ENCODE peak calls at places on chromosomes 6 and 20, in six cellular contexts. One of them, this sample, is unnamed.

GRCh38 chr6:10951675-10952282 is 64.9 kb downstream of the SYCP2L start:
- DNase-seq in tibial nerve: no peak
- DNase-seq in GM12865: peak; percentile 43
- DNase-seq in ascending aorta: no peak
- DNase-seq in psoas muscle: no peak
- DNase-seq in neural progenitor cell: peak; percentile 47
- DNase-seq in this sample: peak; percentile 37

GRCh38 chr6:170269873-170270541 is 20.9 kb downstream of the DLL1 start:
- DNase-seq in tibial nerve: no peak
- DNase-seq in ascending aorta: no peak
- DNase-seq in psoas muscle: peak; percentile 44
- DNase-seq in GM12865: no peak
- DNase-seq in neural progenitor cell: peak; percentile 52
- DNase-seq in this sample: peak; percentile 61

GRCh38 chr6:85449388-85449817 is 480 bp upstream of the NT5E start:
- DNase-seq in tibial nerve: no peak
- DNase-seq in GM12865: peak; percentile 91
- DNase-seq in neural progenitor cell: peak; percentile 56
- DNase-seq in ascending aorta: no peak
- DNase-seq in psoas muscle: no peak
- DNase-seq in this sample: no peak

GRCh38 chr6:53263915-53264314 is 84.8 kb downstream of the ELOVL5 start:
- DNase-seq in tibial nerve: no peak
- DNase-seq in psoas muscle: no peak
- DNase-seq in neural progenitor cell: no peak
- DNase-seq in GM12865: no peak
- DNase-seq in ascending aorta: no peak
- DNase-seq in this sample: no peak

GRCh38 chr6:34465551-34466241 is at the start of gene PACSIN1:
- DNase-seq in ascending aorta: no peak
- DNase-seq in psoas muscle: no peak
- DNase-seq in neural progenitor cell: peak; percentile 86
- DNase-seq in tibial nerve: no peak
- DNase-seq in GM12865: no peak
- DNase-seq in this sample: no peak

GRCh38 chr20:38601216-38602184 is at the start of gene ARHGAP40:
- DNase-seq in tibial nerve: no peak
- DNase-seq in psoas muscle: no peak
- DNase-seq in GM12865: peak; percentile 18
- DNase-seq in ascending aorta: no peak
- DNase-seq in neural progenitor cell: peak; percentile 51
- DNase-seq in this sample: peak; percentile 79

GRCh38 chr6:169700296-169700695 is 1.5 kb downstream of the WDR27 start:
- DNase-seq in psoas muscle: no peak
- DNase-seq in neural progenitor cell: no peak
- DNase-seq in tibial nerve: no peak
- DNase-seq in GM12865: no peak
- DNase-seq in ascending aorta: no peak
- DNase-seq in this sample: no peak

GRCh38 chr6:31180500-31180899 is 10.0 kb upstream of the POU5F1 start:
- DNase-seq in GM12865: no peak
- DNase-seq in neural progenitor cell: no peak
- DNase-seq in psoas muscle: peak; percentile 87
- DNase-seq in ascending aorta: no peak
- DNase-seq in tibial nerve: peak; percentile 70
- DNase-seq in this sample: peak; percentile 88

GRCh38 chr6:157823523-157824370 is 701 bp downstream of the SNX9 start:
- DNase-seq in psoas muscle: peak; percentile 66
- DNase-seq in neural progenitor cell: peak; percentile 52
- DNase-seq in ascending aorta: peak; percentile 29
- DNase-seq in GM12865: peak; percentile 63
- DNase-seq in tibial nerve: peak; percentile 34
- DNase-seq in this sample: peak; percentile 85

GRCh38 chr6:40914005-40914404 is 125.0 kb downstream of the UNC5CL start:
- DNase-seq in tibial nerve: no peak
- DNase-seq in neural progenitor cell: no peak
- DNase-seq in ascending aorta: no peak
- DNase-seq in GM12865: no peak
- DNase-seq in psoas muscle: no peak
- DNase-seq in this sample: no peak

GRCh38 chr20:7966176-7966575 is 25.9 kb upstream of the HAO1 start:
- DNase-seq in ascending aorta: no peak
- DNase-seq in GM12865: no peak
- DNase-seq in psoas muscle: no peak
- DNase-seq in neural progenitor cell: no peak
- DNase-seq in tibial nerve: no peak
- DNase-seq in this sample: no peak

GRCh38 chr6:108767418-108768175 is 80.6 kb upstream of the ARMC2 start:
- DNase-seq in neural progenitor cell: no peak
- DNase-seq in tibial nerve: no peak
- DNase-seq in psoas muscle: no peak
- DNase-seq in ascending aorta: no peak
- DNase-seq in GM12865: peak; percentile 27
- DNase-seq in this sample: no peak

GRCh38 chr20:20440473-20440872 is 72.6 kb downstream of the INSM1 start:
- DNase-seq in neural progenitor cell: no peak
- DNase-seq in GM12865: no peak
- DNase-seq in ascending aorta: no peak
- DNase-seq in psoas muscle: no peak
- DNase-seq in tibial nerve: no peak
- DNase-seq in this sample: no peak

GRCh38 chr20:40218296-40218955 is 470.6 kb downstream of the MAFB start:
- DNase-seq in GM12865: no peak
- DNase-seq in psoas muscle: no peak
- DNase-seq in neural progenitor cell: peak; percentile 11
- DNase-seq in tibial nerve: no peak
- DNase-seq in ascending aorta: no peak
- DNase-seq in this sample: no peak

GRCh38 chr20:19851863-19852262 is 93.8 kb downstream of the RIN2 start:
- DNase-seq in ascending aorta: no peak
- DNase-seq in GM12865: no peak
- DNase-seq in psoas muscle: no peak
- DNase-seq in neural progenitor cell: no peak
- DNase-seq in tibial nerve: no peak
- DNase-seq in this sample: no peak

GRCh38 chr6:143396497-143397228 is 53.8 kb downstream of the ADAT2 start:
- DNase-seq in ascending aorta: no peak
- DNase-seq in GM12865: no peak
- DNase-seq in psoas muscle: no peak
- DNase-seq in neural progenitor cell: no peak
- DNase-seq in tibial nerve: no peak
- DNase-seq in this sample: no peak

GRCh38 chr6:13239530-13240455 is 88.5 kb downstream of the TBC1D7 start:
- DNase-seq in ascending aorta: no peak
- DNase-seq in psoas muscle: no peak
- DNase-seq in GM12865: no peak
- DNase-seq in tibial nerve: no peak
- DNase-seq in neural progenitor cell: no peak
- DNase-seq in this sample: no peak

GRCh38 chr6:104404377-104404776 is 455.3 kb downstream of the HACE1 start:
- DNase-seq in neural progenitor cell: no peak
- DNase-seq in ascending aorta: no peak
- DNase-seq in tibial nerve: no peak
- DNase-seq in psoas muscle: no peak
- DNase-seq in GM12865: peak; percentile 35
- DNase-seq in this sample: no peak

GRCh38 chr6:142907017-142907470 is 37.9 kb downstream of the HIVEP2 start:
- DNase-seq in psoas muscle: no peak
- DNase-seq in tibial nerve: no peak
- DNase-seq in GM12865: peak; percentile 72
- DNase-seq in neural progenitor cell: no peak
- DNase-seq in ascending aorta: no peak
- DNase-seq in this sample: no peak

GRCh38 chr6:141561154-141561553 is 571.6 kb upstream of the GJE1 start:
- DNase-seq in psoas muscle: no peak
- DNase-seq in neural progenitor cell: no peak
- DNase-seq in tibial nerve: no peak
- DNase-seq in ascending aorta: no peak
- DNase-seq in GM12865: no peak
- DNase-seq in this sample: no peak

GRCh38 chr6:141562181-141562800 is 570.4 kb upstream of the GJE1 start:
- DNase-seq in GM12865: peak; percentile 9
- DNase-seq in neural progenitor cell: peak; percentile 56
- DNase-seq in tibial nerve: no peak
- DNase-seq in ascending aorta: no peak
- DNase-seq in psoas muscle: peak; percentile 55
- DNase-seq in this sample: peak; percentile 33

DNA sequence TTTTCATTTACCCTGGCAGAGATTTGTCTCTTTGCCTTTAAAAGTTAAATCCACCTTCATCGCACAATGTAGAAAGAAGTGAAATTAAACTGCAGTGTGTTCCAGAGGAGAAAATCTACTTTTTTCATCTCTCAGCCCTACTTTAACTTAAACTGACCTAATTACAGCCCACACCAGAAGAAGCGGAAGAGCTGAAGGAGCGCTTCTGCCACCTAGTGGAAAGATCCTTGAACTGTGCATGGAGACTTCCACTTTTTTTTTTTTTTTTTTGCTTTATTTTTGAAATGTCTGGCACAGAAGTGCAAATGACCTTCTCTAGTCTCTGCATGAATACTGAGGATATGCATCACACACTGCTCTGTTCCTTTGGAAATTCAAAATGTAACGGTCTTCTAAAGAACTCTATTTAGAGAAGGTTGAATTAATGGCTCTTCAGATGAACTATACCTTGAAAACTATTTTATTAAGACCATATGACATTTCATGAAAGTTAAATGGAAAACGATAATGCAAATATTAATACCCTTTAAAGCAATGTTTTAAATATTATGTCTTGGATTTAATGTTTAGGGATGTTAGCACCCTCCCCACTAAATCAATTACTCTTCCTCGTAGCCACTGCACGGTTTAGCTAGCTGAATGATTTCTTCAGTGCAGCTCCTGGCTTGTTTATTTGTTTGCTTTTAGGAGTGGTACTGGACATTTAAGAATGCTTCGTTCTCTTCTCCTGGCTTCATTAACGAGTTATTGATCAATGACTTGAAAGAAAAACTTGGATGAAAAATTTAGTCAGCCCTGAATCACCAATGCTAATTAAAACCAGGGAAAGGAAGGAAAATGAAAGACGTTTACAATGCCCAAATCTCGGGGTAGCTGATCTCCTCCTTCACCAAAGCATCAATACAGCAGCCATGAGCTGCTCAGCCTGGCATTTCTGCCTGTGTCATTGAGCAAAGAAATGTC is 569.6 kb upstream of the GJE1 start:
- DNase-seq in psoas muscle: peak; percentile 50
- DNase-seq in GM12865: peak; percentile 90
- DNase-seq in tibial nerve: peak; percentile 38
- DNase-seq in ascending aorta: no peak
- DNase-seq in neural progenitor cell: peak; percentile 80
- DNase-seq in this sample: no peak
- H3K4me3 ChIP-seq in psoas muscle: peak overlapping the region; percentile 59
- H3K4me3 ChIP-seq in GM12865: peak overlapping the region; percentile 39
- H3K4me3 ChIP-seq in tibial nerve: peak overlapping the region; percentile 45
- H3K4me3 ChIP-seq in ascending aorta: peak overlapping the region; percentile 46
- H3K4me3 ChIP-seq in neural progenitor cell: no peak overlapping the region
- H3K4me3 ChIP-seq in this sample: peak overlapping the region; percentile 24

GRCh38 chr20:16017656-16018055 is 555.6 kb downstream of the KIF16B start:
- DNase-seq in GM12865: no peak
- DNase-seq in psoas muscle: no peak
- DNase-seq in neural progenitor cell: no peak
- DNase-seq in tibial nerve: no peak
- DNase-seq in ascending aorta: no peak
- DNase-seq in this sample: no peak
- TF ChIP-seq CTCF in GM12865: peak; percentile 2
- TF ChIP-seq CTCF in psoas muscle: no peak
- TF ChIP-seq CTCF in neural progenitor cell: no peak
- TF ChIP-seq CTCF in tibial nerve: no peak
- TF ChIP-seq CTCF in ascending aorta: no peak
- TF ChIP-seq CTCF in this sample: no peak

DNA sequence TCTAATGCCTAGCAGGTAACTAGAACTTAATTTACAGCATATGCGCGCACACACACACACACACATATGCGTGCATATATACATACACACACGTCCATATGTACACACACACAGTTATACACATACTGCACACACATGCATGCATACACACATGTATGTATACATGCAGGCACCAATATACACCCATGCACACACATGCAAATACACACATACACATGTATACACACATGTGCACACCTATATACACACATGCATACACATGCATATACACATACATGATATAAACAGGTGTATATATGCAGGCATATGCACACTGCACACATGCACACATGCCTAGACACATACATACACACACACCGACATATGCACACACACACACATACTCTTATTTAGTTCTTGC is 1.9 kb downstream of the CCR6 start:
- DNase-seq in GM12865: no peak
- DNase-seq in tibial nerve: no peak
- DNase-seq in psoas muscle: no peak
- DNase-seq in neural progenitor cell: no peak
- DNase-seq in ascending aorta: no peak
- DNase-seq in this sample: no peak
- H3K4me3 ChIP-seq in GM12865: no peak overlapping the region
- H3K4me3 ChIP-seq in tibial nerve: no peak overlapping the region
- H3K4me3 ChIP-seq in psoas muscle: no peak overlapping the region
- H3K4me3 ChIP-seq in neural progenitor cell: no peak overlapping the region
- H3K4me3 ChIP-seq in ascending aorta: no peak overlapping the region
- H3K4me3 ChIP-seq in this sample: no peak overlapping the region

DNA sequence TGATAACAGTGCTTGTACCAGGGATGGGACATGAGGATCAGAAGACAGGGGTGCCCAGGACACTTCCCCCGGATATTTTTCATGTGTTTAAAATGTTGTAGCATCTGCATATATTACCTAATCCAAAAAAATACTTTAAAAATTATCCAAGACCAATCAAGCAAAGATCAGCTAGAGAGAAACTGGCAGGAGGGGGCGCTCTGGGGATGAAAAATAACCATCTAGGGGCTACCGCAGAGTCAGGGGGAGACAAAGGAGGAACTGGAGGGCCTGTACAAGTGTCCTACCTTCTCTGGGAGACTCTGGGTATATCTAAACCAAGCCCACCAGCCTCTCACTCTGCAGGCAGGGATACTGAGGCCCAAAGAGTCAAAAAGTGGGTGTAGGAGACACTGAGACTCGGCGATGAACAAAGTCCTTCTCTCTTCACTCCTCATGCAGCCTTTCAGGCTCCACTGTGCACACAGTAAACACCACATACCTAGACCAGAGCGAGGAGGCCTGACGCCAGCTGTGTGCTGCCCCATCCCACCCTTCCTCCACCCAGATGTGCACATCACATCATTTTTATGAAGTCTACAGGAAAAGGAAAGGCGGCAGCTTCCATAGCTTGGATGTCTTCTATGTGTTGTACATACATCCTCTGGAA is 9.8 kb downstream of the RIMS4 start:
- DNase-seq in psoas muscle: no peak
- DNase-seq in ascending aorta: no peak
- DNase-seq in neural progenitor cell: peak; percentile 55
- DNase-seq in GM12865: no peak
- DNase-seq in tibial nerve: no peak
- DNase-seq in this sample: no peak
- TF ChIP-seq CTCF in psoas muscle: no peak
- TF ChIP-seq CTCF in ascending aorta: no peak
- TF ChIP-seq CTCF in neural progenitor cell: peak; percentile 73
- TF ChIP-seq CTCF in GM12865: peak; percentile 21
- TF ChIP-seq CTCF in tibial nerve: no peak
- TF ChIP-seq CTCF in this sample: no peak

GRCh38 chr20:62200491-62201172 is 17.8 kb downstream of the MTG2 start:
- DNase-seq in GM12865: no peak
- DNase-seq in psoas muscle: peak; percentile 28
- DNase-seq in tibial nerve: no peak
- DNase-seq in neural progenitor cell: no peak
- DNase-seq in ascending aorta: no peak
- DNase-seq in this sample: no peak
- H3K4me3 ChIP-seq in GM12865: no peak overlapping the region
- H3K4me3 ChIP-seq in psoas muscle: no peak overlapping the region
- H3K4me3 ChIP-seq in tibial nerve: no peak overlapping the region
- H3K4me3 ChIP-seq in neural progenitor cell: no peak overlapping the region
- H3K4me3 ChIP-seq in ascending aorta: no peak overlapping the region
- H3K4me3 ChIP-seq in this sample: no peak overlapping the region

GRCh38 chr6:131597448-131597847 is 24.4 kb downstream of the ARG1 start:
- DNase-seq in psoas muscle: no peak
- DNase-seq in ascending aorta: no peak
- DNase-seq in tibial nerve: no peak
- DNase-seq in neural progenitor cell: no peak
- DNase-seq in GM12865: no peak
- DNase-seq in this sample: no peak
- TF ChIP-seq CTCF in psoas muscle: no peak
- TF ChIP-seq CTCF in ascending aorta: no peak
- TF ChIP-seq CTCF in tibial nerve: no peak
- TF ChIP-seq CTCF in neural progenitor cell: peak; percentile 43
- TF ChIP-seq CTCF in GM12865: no peak
- TF ChIP-seq CTCF in this sample: no peak

This sample was measured in left lung.